ENCODE peak calls at places on chromosomes 2 and 18, in eight cellular contexts. O is NCI-H2171 treated with DMSO at 0.1 percent for 48 hours; I is dorsolateral prefrontal cortex; U is EH; K is SJSA1; S is stimulated activated CD8-positive, alpha-beta memory T cell treated with anti-CD3 and anti-CD28 coated beads, Interleukin-4, amount 100 ng/mL, for 48 hours; W is nucleus accumbens; J is skeletal muscle cell. G is an unnamed sample.

GRCh38 chr2:15636972-15637785 is 45.5 kb downstream of the DDX1 start:
- DNase-seq in W (peak; percentile 70), U (peak; percentile 75), K (no peak), J (peak; percentile 26), O (peak; percentile 59), I (peak; percentile 79), S (peak; percentile 71), G (peak; percentile 33)

GRCh38 chr18:36440614-36441013 is 143.1 kb downstream of the FHOD3 start:
- DNase-seq in S (no peak), U (peak; percentile 91), O (no peak), W (no peak), K (no peak), I (no peak), J (no peak), G (no peak)

GRCh38 chr2:55761526-55761925 is 67.9 kb upstream of the PNPT1 start:
- DNase-seq in S (no peak), O (no peak), U (peak; percentile 84), K (no peak), W (no peak), J (peak; percentile 69), I (no peak), G (no peak)

GRCh38 chr2:205372141-205372540 is 310.2 kb upstream of the NRP2 start:
- DNase-seq in I (no peak), W (no peak), J (no peak), S (no peak), U (peak; percentile 56), O (no peak), K (no peak), G (peak; percentile 5)

GRCh38 chr2:240759454-240759853 is 60.6 kb downstream of the KIF1A start:
- DNase-seq in W (no peak), J (no peak), S (peak; percentile 62), I (no peak), U (peak; percentile 9), K (no peak), O (no peak), G (no peak)

GRCh38 chr2:85326406-85326945 is 1.3 kb downstream of the TGOLN2 start:
- DNase-seq in U (peak; percentile 33), K (no peak), S (peak; percentile 62), O (no peak), I (no peak), J (no peak), W (peak; percentile 32), G (no peak)

GRCh38 chr2:232927793-232928563 is 57.9 kb downstream of the SNORC start:
- DNase-seq in J (no peak), I (peak; percentile 63), S (no peak), O (no peak), U (no peak), W (no peak), K (peak; percentile 38), G (no peak)

GRCh38 chr2:222303045-222303827 is 4.4 kb upstream of the PAX3 start:
- DNase-seq in I (no peak), U (no peak), K (no peak), S (no peak), O (no peak), W (no peak), J (no peak), G (no peak)

GRCh38 chr2:23596316-23596885 is 211.4 kb downstream of the KLHL29 start:
- DNase-seq in W (no peak), K (peak; percentile 71), I (no peak), U (peak; percentile 87), J (no peak), S (no peak), O (no peak), G (peak; percentile 30)

GRCh38 chr18:10249270-10249669 is 205.2 kb upstream of the APCDD1 start:
- DNase-seq in W (no peak), J (no peak), K (no peak), I (no peak), U (no peak), S (no peak), O (no peak), G (peak; percentile 20)

GRCh38 chr2:99803846-99804245 is 314.0 kb upstream of the REV1 start:
- DNase-seq in J (no peak), W (no peak), K (no peak), O (no peak), S (no peak), U (peak; percentile 87), I (no peak), G (no peak)

GRCh38 chr18:10015941-10016819 is 102.4 kb downstream of the VAPA start:
- DNase-seq in J (peak; percentile 87), I (no peak), S (no peak), K (no peak), O (no peak), W (no peak), U (peak; percentile 99), G (no peak)

GRCh38 chr2:221488134-221488807 is 83.8 kb downstream of the EPHA4 start:
- DNase-seq in J (no peak), O (peak; percentile 52), W (no peak), S (no peak), U (no peak), K (no peak), I (no peak), G (no peak)

GRCh38 chr18:50051288-50051687 is 143.7 kb downstream of the MYO5B start:
- DNase-seq in U (peak; percentile 2), O (no peak), S (no peak), I (no peak), W (no peak), K (no peak), J (no peak), G (no peak)

GRCh38 chr2:190786404-190787166 is 94.0 kb upstream of the GLS start:
- DNase-seq in U (peak; percentile 33), K (no peak), J (no peak), W (no peak), I (no peak), O (no peak), S (no peak), G (no peak)

GRCh38 chr2:207558106-207558505 is 28.3 kb downstream of the CREB1 start:
- DNase-seq in K (peak; percentile 53), O (no peak), U (peak; percentile 99), S (no peak), W (no peak), I (no peak), J (peak; percentile 84), G (no peak)

GRCh38 chr2:238716585-238716984 is 131.3 kb upstream of the TWIST2 start:
- DNase-seq in I (no peak), O (no peak), S (no peak), J (no peak), K (no peak), U (no peak), W (no peak), G (no peak)

GRCh38 chr2:8365331-8365910 is 316.4 kb upstream of the ID2 start:
- DNase-seq in O (no peak), K (no peak), U (no peak), W (no peak), J (no peak), I (no peak), S (no peak), G (no peak)

GRCh38 chr2:62221141-62221540 is 25.2 kb downstream of the B3GNT2 start:
- DNase-seq in J (peak; percentile 56), S (no peak), O (peak; percentile 38), W (no peak), U (peak; percentile 68), I (no peak), K (no peak), G (no peak)

GRCh38 chr2:23354554-23354953 is 30.4 kb upstream of the KLHL29 start:
- DNase-seq in K (no peak), O (no peak), J (no peak), I (no peak), W (no peak), S (no peak), U (no peak), G (no peak)

GRCh38 chr2:170905864-170906263 is 23.2 kb upstream of the GORASP2 start:
- DNase-seq in J (no peak), W (no peak), U (no peak), S (no peak), I (no peak), O (no peak), K (no peak), G (no peak)

GRCh38 chr2:124877065-124877671 is 852.1 kb downstream of the CNTNAP5 start:
- DNase-seq in I (no peak), U (peak; percentile 91), J (no peak), S (no peak), O (no peak), W (no peak), K (no peak), G (no peak)

GRCh38 chr2:46814160-46814559 is 101.4 kb downstream of the MCFD2 start:
- DNase-seq in U (peak; percentile 95), K (peak; percentile 25), O (no peak), W (no peak), J (peak; percentile 77), I (no peak), S (peak; percentile 27), G (no peak)

GRCh38 chr18:44826418-44827259 is 146.0 kb downstream of the SETBP1 start:
- DNase-seq in S (no peak), K (peak; percentile 92), O (peak; percentile 93), I (no peak), U (peak; percentile 93), J (peak; percentile 97), W (peak; percentile 25), G (peak; percentile 61)

GRCh38 chr2:99543247-99543646 is 53.4 kb upstream of the REV1 start:
- DNase-seq in O (no peak), S (no peak), U (peak; percentile 35), J (peak; percentile 28), K (no peak), I (no peak), W (no peak), G (no peak)

GRCh38 chr2:10524341-10524740 is 76.2 kb upstream of the ODC1 start:
- DNase-seq in K (peak; percentile 26), J (no peak), I (peak; percentile 17), O (no peak), W (no peak), S (no peak), U (no peak), G (no peak)

GRCh38 chr18:3948958-3949357 is 499.0 kb downstream of the TGIF1 start:
- DNase-seq in W (no peak), K (no peak), O (no peak), U (no peak), I (no peak), J (no peak), S (no peak), G (no peak)

GRCh38 chr2:45275235-45275805 is 266.1 kb upstream of the SIX2 start:
- DNase-seq in O (no peak), W (no peak), U (peak; percentile 76), K (no peak), S (no peak), I (no peak), J (no peak), G (no peak)

GRCh38 chr2:26850565-26850964 is 2.6 kb downstream of the DPYSL5 start:
- DNase-seq in I (no peak), O (no peak), U (no peak), J (no peak), W (no peak), S (no peak), K (no peak), G (peak; percentile 66)

GRCh38 chr18:55422456-55423185 is 165.4 kb downstream of the TCF4 start:
- DNase-seq in U (peak; percentile 58), S (no peak), O (peak; percentile 93), I (no peak), J (no peak), W (no peak), K (no peak), G (no peak)